ENCODE peak calls at places on chromosome 7, in six cellular contexts. L is fibroblast of lung; N is cerebellar cortex; I is heart left ventricle; Z is C1 segment of cervical spinal cord; Q is CD8-positive, alpha-beta T cell. E is an unnamed sample.

GRCh38 chr7:25391295-25391861 is 163.1 kb upstream of the NPVF start:
- DNase-seq in L (peak), N (peak), I (no peak), Z (no peak), Q (no peak), E (no peak)

GRCh38 chr7:130276796-130277762 is 10.4 kb downstream of the CPA2 start:
- DNase-seq in L (peak), N (no peak), I (no peak), Z (no peak), Q (no peak), E (no peak)

GRCh38 chr7:102393467-102393866 is 2.7 kb upstream of the PRKRIP1 start:
- DNase-seq in L (peak), N (no peak), I (no peak), Z (no peak), Q (no peak), E (no peak)

GRCh38 chr7:155660059-155660757 is 15.7 kb downstream of the RBM33 start:
- DNase-seq in L (peak), N (no peak), I (no peak), Z (no peak), Q (no peak), E (no peak)

GRCh38 chr7:151799506-151799905 is 77.4 kb downstream of the PRKAG2 start:
- DNase-seq in L (no peak), N (no peak), I (no peak), Z (no peak), Q (no peak), E (no peak)

GRCh38 chr7:20651960-20652544 is 36.6 kb downstream of the ABCB5 start:
- DNase-seq in L (peak), N (no peak), I (no peak), Z (no peak), Q (no peak), E (no peak)

GRCh38 chr7:94311545-94311944 is 83.2 kb upstream of the COL1A2 start:
- DNase-seq in L (no peak), N (no peak), I (no peak), Z (no peak), Q (no peak), E (no peak)

GRCh38 chr7:148541891-148542504 is 48.6 kb upstream of the C7orf33 start:
- DNase-seq in L (no peak), N (no peak), I (no peak), Z (no peak), Q (no peak), E (no peak)

GRCh38 chr7:11054033-11054432 is 80.4 kb downstream of the PHF14 start:
- DNase-seq in L (no peak), N (no peak), I (no peak), Z (no peak), Q (no peak), E (no peak)

GRCh38 chr7:32357535-32358277 is 132.5 kb downstream of the LSM5 start:
- DNase-seq in L (no peak), N (peak), I (no peak), Z (no peak), Q (no peak), E (no peak)

E was measured in GDM1.